ENCODE peak calls at places on chromosomes 5 and 9, in four cellular contexts. L, S, C and B are unnamed samples.

GRCh38 chr5:136058031-136058971 is 29.5 kb downstream of the TGFBI start:
- DNase-seq in L (peak; percentile 99), S (peak; percentile 86), C (peak; percentile 71), B (peak; percentile 47)

GRCh38 chr9:136549010-136549980 is 3.4 kb upstream of the NOTCH1 start:
- DNase-seq in L (no peak), S (no peak), C (no peak), B (no peak)

GRCh38 chr9:131776036-131776435 is 36.2 kb upstream of the RAPGEF1 start:
- DNase-seq in S (no peak), L (no peak), C (no peak), B (no peak)

GRCh38 chr9:129557192-129558036 is 63.5 kb downstream of the C9orf50 start:
- DNase-seq in L (peak; percentile 28), C (no peak), S (no peak), B (peak; percentile 47)

GRCh38 chr5:149170292-149170691 is 29.0 kb downstream of the ABLIM3 start:
- DNase-seq in L (peak; percentile 14), C (no peak), S (no peak), B (no peak)

GRCh38 chr5:76617229-76617628 is 6.0 kb downstream of the F2RL2 start:
- DNase-seq in C (no peak), L (no peak), S (no peak), B (no peak)

GRCh38 chr9:113687107-113687679 is 188.9 kb upstream of the ZNF618 start:
- DNase-seq in S (no peak), C (no peak), L (no peak), B (no peak)

GRCh38 chr5:125326114-125326513 is 579.7 kb upstream of the ZNF608 start:
- DNase-seq in S (no peak), C (peak; percentile 45), L (peak; percentile 92), B (peak; percentile 44)